ENCODE peak calls at places on chromosomes 1 and 21, in four cellular contexts. Z is Panc1, W is fibroblast of lung, Q is pancreas. F is an unnamed sample.

GRCh38 chr1:11487196-11487751 is 8.3 kb downstream of the DISP3 start:
- DNase-seq in Z (no peak), W (no peak), Q (no peak), F (no peak)

GRCh38 chr1:238653693-238654321 is 732.6 kb upstream of the CHRM3 start:
- DNase-seq in Z (no peak), W (peak), Q (no peak), F (no peak)

GRCh38 chr1:16091296-16091695 is 17.8 kb upstream of the FAM131C start:
- DNase-seq in Z (no peak), W (no peak), Q (peak), F (no peak)

GRCh38 chr1:45498279-45498678 is 1.6 kb downstream of the CCDC163 start:
- DNase-seq in Z (no peak), W (no peak), Q (no peak), F (no peak)

GRCh38 chr1:181111559-181111958 is 23.1 kb downstream of the IER5 start:
- DNase-seq in Z (no peak), W (peak), Q (no peak), F (no peak)

GRCh38 chr21:46128106-46128982 is 27.0 kb downstream of the FTCD start:
- DNase-seq in Z (no peak), W (no peak), Q (no peak), F (peak)

GRCh38 chr1:26016258-26016943 is 5.2 kb upstream of the EXTL1 start:
- DNase-seq in Z (no peak), W (peak), Q (no peak), F (no peak)

GRCh38 chr1:72284084-72284397 is 1.7 kb upstream of the NEGR1 start:
- DNase-seq in Z (peak), W (no peak), Q (no peak), F (no peak)

GRCh38 chr1:58626293-58626692 is 49.2 kb upstream of the TACSTD2 start:
- DNase-seq in Z (no peak), W (no peak), Q (no peak), F (no peak)

GRCh38 chr1:23421752-23422312 is 2.7 kb downstream of the TCEA3 start:
- DNase-seq in Z (no peak), W (no peak), Q (peak), F (no peak)

GRCh38 chr1:24925082-24925779 is 4.8 kb downstream of the RUNX3 start:
- DNase-seq in Z (no peak), W (no peak), Q (no peak), F (no peak)

GRCh38 chr1:65425697-65426096 is 5.2 kb downstream of the LEPR start:
- DNase-seq in Z (peak), W (peak), Q (no peak), F (no peak)

GRCh38 chr1:36786425-36786824 is 247.9 kb downstream of the GRIK3 start:
- DNase-seq in Z (no peak), W (no peak), Q (no peak), F (no peak)

GRCh38 chr1:17545354-17545753 is 5.9 kb downstream of the ARHGEF10L start:
- DNase-seq in Z (no peak), W (peak), Q (no peak), F (no peak)

GRCh38 chr1:156392427-156392826 is 23.4 kb downstream of the RHBG start:
- DNase-seq in Z (no peak), W (no peak), Q (no peak), F (no peak)

GRCh38 chr1:15848929-15849774 is 1.6 kb downstream of the SPEN start:
- DNase-seq in Z (no peak), W (peak), Q (peak), F (peak)

GRCh38 chr1:16112558-16113555 is 39.4 kb upstream of the FAM131C start:
- DNase-seq in Z (no peak), W (peak), Q (no peak), F (no peak)

DNA sequence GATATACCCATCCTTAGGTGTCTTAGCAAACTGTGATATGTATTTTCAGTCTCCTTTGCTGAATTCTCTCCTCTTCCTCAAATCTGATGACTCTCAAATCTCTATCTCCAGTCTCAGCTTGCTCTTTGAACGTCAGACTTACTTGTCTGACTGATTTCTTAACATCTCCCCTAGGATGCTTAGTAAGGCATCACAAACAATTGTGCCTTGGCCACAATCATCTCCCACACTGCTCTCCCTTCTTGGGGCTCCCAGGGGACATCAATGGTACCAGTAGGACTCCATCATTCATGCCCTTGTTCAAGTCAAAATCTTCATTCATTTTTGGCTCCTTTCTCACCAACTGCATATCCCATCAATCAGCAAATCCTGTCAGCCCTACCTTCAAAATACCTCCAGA is 42.0 kb downstream of the GNG12 start:
- DNase-seq in Z (no peak), W (no peak), Q (no peak), F (no peak)
- H3K27ac ChIP-seq in Z (no peak), W (peak), Q (no peak), F (no peak)

GRCh38 chr1:183872406-183872805 is 67.5 kb downstream of the RGL1 start:
- DNase-seq in Z (no peak), W (no peak), Q (no peak), F (no peak)
- H3K27ac ChIP-seq in Z (no peak), W (peak), Q (no peak), F (peak)

GRCh38 chr1:211654838-211655787 is 20.3 kb downstream of the NEK2 start:
- DNase-seq in Z (no peak), W (peak), Q (peak), F (peak)
- H3K27ac ChIP-seq in Z (peak), W (no peak), Q (no peak), F (no peak)

DNA sequence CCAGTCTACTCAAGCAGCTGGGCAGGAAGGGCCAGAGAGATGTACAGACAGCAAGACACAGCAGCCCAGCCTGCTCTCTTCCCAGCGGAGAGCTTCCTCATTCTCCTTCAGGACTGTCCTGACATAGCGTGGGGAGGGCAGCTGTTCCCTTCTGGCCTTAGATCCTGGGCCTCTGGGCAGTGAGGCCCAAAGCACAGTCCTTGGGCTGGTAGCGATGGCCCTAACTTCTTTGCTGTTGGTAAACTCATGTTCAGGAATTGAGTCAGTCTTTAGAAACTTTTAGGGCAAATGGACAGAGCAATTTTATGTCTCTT is 89.0 kb downstream of the BCAR3 start:
- DNase-seq in Z (no peak), W (no peak), Q (no peak), F (no peak)
- H3K27ac ChIP-seq in Z (no peak), W (no peak), Q (peak), F (no peak)

GRCh38 chr1:228091084-228091483 is 8.6 kb downstream of the ARF1 start:
- DNase-seq in Z (no peak), W (no peak), Q (no peak), F (no peak)

GRCh38 chr1:228088586-228089498 is 6.3 kb downstream of the ARF1 start:
- DNase-seq in Z (no peak), W (no peak), Q (no peak), F (peak)

GRCh38 chr1:228092342-228093049 is 10.0 kb downstream of the ARF1 start:
- DNase-seq in Z (no peak), W (no peak), Q (no peak), F (no peak)

GRCh38 chr1:228089520-228090380 is 7.2 kb downstream of the ARF1 start:
- DNase-seq in Z (no peak), W (no peak), Q (no peak), F (no peak)

DNA sequence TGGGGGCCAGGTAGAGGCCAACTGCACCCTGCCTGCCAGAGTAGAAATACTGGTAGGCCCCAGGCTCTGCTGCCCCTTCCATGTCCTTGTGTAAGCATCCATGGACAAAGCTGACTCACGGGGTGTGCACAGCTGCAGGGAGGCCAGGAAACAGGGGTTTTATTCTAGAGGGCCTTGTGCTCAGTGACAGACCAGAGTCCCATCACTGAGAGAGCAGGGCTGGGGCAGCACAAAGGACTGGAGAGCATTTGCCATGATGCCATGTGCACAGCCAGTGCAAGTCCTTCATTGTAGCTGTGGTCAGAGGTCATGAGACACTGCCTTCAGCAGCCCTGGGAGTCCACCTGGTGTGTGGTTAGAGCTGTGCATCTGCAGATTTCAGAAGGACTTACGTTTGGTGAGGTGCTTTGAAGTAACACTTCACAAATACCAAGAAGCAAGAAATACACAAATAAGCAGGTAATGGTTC is 8.1 kb downstream of the ARF1 start:
- DNase-seq in Z (no peak), W (peak), Q (no peak), F (no peak)
- H3K27ac ChIP-seq in Z (no peak), W (no peak), Q (no peak), F (peak)

DNA sequence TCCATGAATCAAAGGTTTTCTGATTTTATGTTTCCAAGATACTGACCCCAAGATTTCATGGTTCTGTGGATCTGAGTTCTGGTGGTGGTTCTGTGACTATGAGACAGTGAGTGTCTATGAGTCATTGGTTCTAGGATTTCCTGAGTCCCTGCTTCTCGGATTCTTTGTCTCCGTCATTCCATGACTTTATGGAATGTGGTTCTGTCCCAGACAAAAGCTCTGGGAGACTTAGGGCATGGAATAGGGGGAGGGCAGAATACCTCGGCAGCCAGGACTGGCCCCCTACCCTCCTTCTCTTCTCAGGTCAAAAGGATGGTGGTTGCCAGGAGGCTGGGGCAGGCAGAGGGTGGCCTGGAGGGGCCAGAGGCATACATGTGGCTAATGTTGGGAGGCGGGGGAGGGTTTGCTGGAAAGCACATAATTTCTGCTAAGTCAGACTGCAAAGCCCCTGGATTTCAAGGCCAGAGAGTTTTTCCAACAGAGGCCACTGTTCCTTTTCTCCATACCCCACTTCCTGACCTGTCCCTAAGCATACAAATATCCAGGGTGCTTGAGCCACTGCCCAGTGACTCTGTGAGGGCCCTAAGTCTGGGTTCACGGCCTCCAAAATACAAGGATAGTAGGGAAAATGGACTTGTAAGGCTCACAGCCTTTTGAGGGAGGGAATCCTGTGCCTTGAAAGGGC is 17.2 kb downstream of the CDCP2 start:
- DNase-seq in Z (no peak), W (peak), Q (no peak), F (no peak)
- H3K27ac ChIP-seq in Z (no peak), W (no peak), Q (no peak), F (no peak)

DNA sequence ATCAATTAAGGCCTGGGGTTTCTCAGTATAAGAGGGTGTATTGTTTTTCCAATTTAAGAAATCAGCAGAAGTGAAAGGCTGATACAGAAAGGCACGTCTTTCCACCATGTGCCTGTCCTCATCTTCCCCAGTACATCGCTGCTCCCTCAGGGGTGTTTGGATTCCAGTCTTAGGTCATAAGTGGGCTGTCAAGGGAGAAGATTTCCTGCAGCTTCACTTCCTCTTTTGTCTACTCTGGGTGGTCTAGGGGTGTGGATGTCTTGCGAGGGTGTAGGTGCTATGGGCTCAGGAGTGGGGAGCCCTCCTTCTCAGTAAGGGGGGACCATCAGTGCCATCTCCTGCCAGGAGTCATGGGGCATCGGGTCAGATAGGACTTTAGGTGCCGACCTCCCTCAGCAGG is 999.8 kb upstream of the NCAM2 start:
- DNase-seq in Z (no peak), W (no peak), Q (no peak), F (no peak)
- H3K27ac ChIP-seq in Z (no peak), W (no peak), Q (no peak), F (no peak)

DNA sequence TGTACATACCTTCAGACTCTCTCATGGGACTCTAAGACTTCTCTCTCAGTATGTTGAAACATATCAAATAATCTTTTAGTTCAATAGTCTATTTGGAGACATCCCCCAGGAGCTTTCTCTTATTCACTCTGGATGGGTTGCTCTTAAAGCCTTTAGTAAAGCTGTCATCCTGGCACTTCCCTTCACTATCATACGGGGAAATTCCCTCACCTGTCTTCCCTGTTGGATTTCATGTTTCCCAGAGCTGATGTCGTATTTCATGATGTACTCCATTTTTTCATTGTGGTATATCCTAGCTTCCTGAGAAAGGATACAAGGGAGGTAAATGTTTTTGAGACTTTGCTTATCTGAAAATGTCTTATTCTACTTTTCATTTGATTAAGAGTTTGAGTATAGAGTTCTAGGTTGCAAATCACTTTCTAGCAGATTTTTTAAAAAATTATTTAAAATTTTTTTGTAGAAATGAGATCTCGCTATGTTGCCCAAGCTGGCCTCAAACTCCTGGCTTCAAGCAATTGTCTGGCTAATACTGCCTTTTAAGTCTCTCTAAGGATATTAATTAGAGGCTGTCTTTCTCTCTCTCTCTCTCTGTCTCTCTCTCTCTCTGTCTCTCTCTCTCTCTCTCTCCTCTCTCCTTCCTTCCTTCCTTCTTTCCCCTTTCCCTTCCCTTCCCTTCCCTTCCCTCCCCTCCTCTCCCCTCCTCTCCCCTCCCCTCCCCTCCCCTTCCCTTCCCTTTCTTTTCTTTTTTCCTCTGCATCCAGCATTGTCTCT is 17.0 kb upstream of the MACF1 start:
- DNase-seq in Z (no peak), W (no peak), Q (no peak), F (no peak)
- H3K27ac ChIP-seq in Z (peak), W (no peak), Q (no peak), F (no peak)

DNA sequence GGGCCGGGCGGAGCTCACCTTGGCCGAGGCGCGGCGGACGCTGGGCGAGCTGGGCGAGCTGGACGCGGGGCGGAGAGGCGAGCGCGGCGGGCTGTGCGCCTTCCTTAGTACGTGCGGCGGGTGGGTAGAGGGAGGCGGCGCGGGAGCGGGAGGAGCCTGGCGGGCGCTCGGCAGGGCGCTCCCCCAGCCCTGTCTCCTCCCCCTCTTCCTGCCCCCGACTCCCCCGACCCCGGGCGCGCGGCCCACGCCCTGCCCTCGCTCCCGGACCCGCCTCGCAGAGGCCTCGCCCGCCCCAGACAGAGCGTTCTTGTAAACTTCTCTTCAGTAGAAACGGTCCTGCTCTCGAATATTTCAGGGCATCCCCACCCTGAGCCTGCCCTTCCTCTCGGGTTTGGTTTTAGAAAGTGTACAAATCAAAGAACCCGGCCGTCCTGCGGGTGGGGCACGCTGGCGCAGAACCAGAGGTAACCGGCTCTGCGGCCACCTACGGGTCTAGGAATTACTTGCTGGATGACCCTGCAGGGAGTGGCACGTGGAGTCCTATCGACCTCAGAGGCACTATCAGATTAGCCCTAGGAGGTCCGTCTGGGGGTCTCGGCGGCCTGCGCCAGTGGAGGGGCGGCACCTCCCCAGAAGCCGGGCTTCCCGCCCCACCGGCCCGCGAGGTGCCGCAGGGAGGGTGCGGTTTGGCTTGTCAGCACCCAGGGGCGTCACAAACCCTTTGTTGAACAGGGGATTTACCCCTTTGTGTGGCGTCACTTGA is at the start of gene S100A10:
- DNase-seq in Z (no peak), W (peak), Q (peak), F (peak)
- H3K27ac ChIP-seq in Z (peak), W (peak), Q (peak), F (peak)

F was measured in lower lobe of right lung.